ENCODE peak calls at places on chromosome 17, in five cellular contexts. W is iPS DF 6.9, M is stomach, D is osteoblast, Y is heart left ventricle. A is an unnamed sample.

GRCh38 chr17:56149266-56150036 is 3.8 kb upstream of the ANKFN1 start:
- DNase-seq in W (no peak), M (no peak), D (no peak), Y (no peak), A (no peak)

GRCh38 chr17:12983986-12984932 is 33.6 kb downstream of the ELAC2 start:
- DNase-seq in W (no peak), M (no peak), D (peak), Y (peak), A (no peak)

GRCh38 chr17:2398655-2399571 is 1.9 kb downstream of the MNT start:
- DNase-seq in W (no peak), M (peak), D (peak), Y (peak), A (peak)

GRCh38 chr17:8109669-8110455 is 8.5 kb downstream of the ALOXE3 start:
- DNase-seq in W (no peak), M (peak), D (peak), Y (peak), A (peak)

GRCh38 chr17:62675260-62675659 is 47.8 kb downstream of the MRC2 start:
- DNase-seq in W (no peak), M (no peak), D (peak), Y (no peak), A (no peak)

GRCh38 chr17:59853168-59853918 is 39.4 kb downstream of the TUBD1 start:
- DNase-seq in W (no peak), M (peak), D (no peak), Y (no peak), A (peak)

GRCh38 chr17:71203953-71204352 is 916.9 kb upstream of the SOX9 start:
- DNase-seq in W (no peak), M (no peak), D (no peak), Y (no peak), A (no peak)

GRCh38 chr17:21452377-21453143 is 76.4 kb downstream of the KCNJ12 start:
- DNase-seq in W (peak), M (peak), D (peak), Y (peak), A (peak)

GRCh38 chr17:40019140-40019991 is 4.1 kb downstream of the CSF3 start:
- DNase-seq in W (no peak), M (no peak), D (peak), Y (no peak), A (peak)

GRCh38 chr17:18064053-18064452 is 23.7 kb upstream of the DRG2 start:
- DNase-seq in W (no peak), M (no peak), D (no peak), Y (no peak), A (no peak)

GRCh38 chr17:75813081-75814020 is 28.7 kb downstream of the UNK start:
- DNase-seq in W (no peak), M (no peak), D (peak), Y (no peak), A (peak)

GRCh38 chr17:66441012-66441703 is 138.7 kb downstream of the PRKCA start:
- DNase-seq in W (no peak), M (no peak), D (no peak), Y (no peak), A (no peak)

GRCh38 chr17:58264407-58265103 is 16.2 kb downstream of the MPO start:
- DNase-seq in W (no peak), M (no peak), D (no peak), Y (no peak), A (no peak)

GRCh38 chr17:43983515-43984411 is 20.7 kb upstream of the NAGS start:
- DNase-seq in W (no peak), M (peak), D (no peak), Y (peak), A (peak)

GRCh38 chr17:75548839-75549238 is 23.3 kb downstream of the LLGL2 start:
- DNase-seq in W (no peak), M (no peak), D (no peak), Y (no peak), A (no peak)

GRCh38 chr17:43706235-43706634 is 44.5 kb upstream of the MEOX1 start:
- DNase-seq in W (no peak), M (no peak), D (no peak), Y (no peak), A (no peak)

GRCh38 chr17:82392967-82393366 is 21.4 kb downstream of the UTS2R start:
- DNase-seq in W (no peak), M (no peak), D (no peak), Y (no peak), A (no peak)

GRCh38 chr17:56912105-56912999 is 1.5 kb downstream of the TRIM25 start:
- DNase-seq in W (no peak), M (peak), D (no peak), Y (peak), A (no peak)

GRCh38 chr17:1490643-1491405 is 1.7 kb downstream of the MYO1C start:
- DNase-seq in W (no peak), M (peak), D (peak), Y (peak), A (peak)

GRCh38 chr17:81480140-81480917 is 32.3 kb downstream of the ACTG1 start:
- DNase-seq in W (no peak), M (no peak), D (peak), Y (peak), A (no peak)

GRCh38 chr17:67027031-67027628 is 17.2 kb upstream of the CACNG1 start:
- DNase-seq in W (no peak), M (no peak), D (peak), Y (peak), A (no peak)

GRCh38 chr17:69732272-69732671 is 317.8 kb downstream of the MAP2K6 start:
- DNase-seq in W (no peak), M (no peak), D (no peak), Y (no peak), A (no peak)

GRCh38 chr17:80281516-80281915 is 20.9 kb downstream of the RNF213 start:
- DNase-seq in W (no peak), M (no peak), D (no peak), Y (no peak), A (no peak)

GRCh38 chr17:36878216-36878615 is 59.1 kb upstream of the LHX1 start:
- DNase-seq in W (no peak), M (no peak), D (no peak), Y (no peak), A (no peak)

GRCh38 chr17:36881323-36881722 is 56.0 kb upstream of the LHX1 start:
- DNase-seq in W (no peak), M (no peak), D (no peak), Y (no peak), A (no peak)

GRCh38 chr17:36880506-36880905 is 56.8 kb upstream of the LHX1 start:
- DNase-seq in W (no peak), M (no peak), D (no peak), Y (no peak), A (no peak)

GRCh38 chr17:36879027-36879426 is 58.2 kb upstream of the LHX1 start:
- DNase-seq in W (no peak), M (no peak), D (no peak), Y (no peak), A (no peak)

GRCh38 chr17:36879599-36880255 is 57.5 kb upstream of the LHX1 start:
- DNase-seq in W (no peak), M (no peak), D (no peak), Y (no peak), A (no peak)
- H3K4me3 ChIP-seq in W (no peak), M (no peak), D (no peak), Y (no peak), A (no peak)

DNA sequence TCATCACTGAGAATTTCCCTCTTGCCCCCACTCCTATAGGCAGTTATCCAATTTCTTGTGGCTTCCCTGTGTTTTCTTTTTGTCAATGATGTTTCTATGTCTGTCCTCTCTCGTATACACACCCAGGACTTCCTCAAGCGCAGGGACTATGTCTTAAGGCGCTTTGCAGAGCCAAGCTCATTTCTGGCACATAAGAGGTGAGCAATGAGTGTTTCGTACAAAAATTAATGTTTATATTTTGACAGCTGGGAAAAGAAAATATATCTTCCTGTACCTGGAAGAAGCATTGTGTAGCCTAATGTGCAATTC is 966 bp downstream of the DDX42 start:
- DNase-seq in W (no peak), M (no peak), D (peak), Y (no peak), A (no peak)
- H3K4me3 ChIP-seq in W (peak), M (peak), D (peak), Y (peak), A (peak)

DNA sequence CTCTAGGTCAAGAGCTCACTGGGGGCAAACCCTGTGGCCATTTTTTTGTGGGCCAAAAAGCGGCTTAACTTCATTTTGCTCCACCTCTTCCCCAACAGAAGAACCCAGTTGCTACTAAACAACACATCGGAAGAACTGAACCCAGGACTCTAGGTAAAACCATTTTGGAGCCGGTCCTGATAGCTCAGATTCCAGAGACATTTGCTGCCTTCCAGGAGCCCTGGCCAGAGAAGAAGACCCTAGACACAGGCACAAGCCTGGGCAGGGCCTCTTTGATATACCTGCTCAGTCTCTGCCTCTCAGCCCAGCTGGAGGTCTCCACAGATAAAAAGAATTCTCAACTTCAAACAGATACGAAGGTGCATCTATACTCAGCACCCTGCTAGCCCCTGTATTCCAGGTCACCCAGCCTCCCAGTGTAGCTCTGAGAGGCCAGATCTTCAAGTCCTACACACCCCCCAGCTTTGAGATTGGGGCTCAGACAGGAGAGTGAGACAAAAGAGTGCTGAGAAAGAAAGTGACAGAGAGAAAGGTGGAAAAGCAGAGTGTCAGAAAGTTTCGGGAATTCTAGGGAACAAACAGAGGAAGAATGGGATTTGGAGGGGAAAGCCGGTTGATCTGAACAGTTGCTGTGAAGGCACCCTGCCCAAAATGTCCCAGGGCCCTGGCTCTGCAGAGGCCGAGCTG is 6.6 kb upstream of the HOXB9 start:
- DNase-seq in W (no peak), M (no peak), D (peak), Y (no peak), A (no peak)
- H3K4me3 ChIP-seq in W (no peak), M (no peak), D (no peak), Y (no peak), A (no peak)

DNA sequence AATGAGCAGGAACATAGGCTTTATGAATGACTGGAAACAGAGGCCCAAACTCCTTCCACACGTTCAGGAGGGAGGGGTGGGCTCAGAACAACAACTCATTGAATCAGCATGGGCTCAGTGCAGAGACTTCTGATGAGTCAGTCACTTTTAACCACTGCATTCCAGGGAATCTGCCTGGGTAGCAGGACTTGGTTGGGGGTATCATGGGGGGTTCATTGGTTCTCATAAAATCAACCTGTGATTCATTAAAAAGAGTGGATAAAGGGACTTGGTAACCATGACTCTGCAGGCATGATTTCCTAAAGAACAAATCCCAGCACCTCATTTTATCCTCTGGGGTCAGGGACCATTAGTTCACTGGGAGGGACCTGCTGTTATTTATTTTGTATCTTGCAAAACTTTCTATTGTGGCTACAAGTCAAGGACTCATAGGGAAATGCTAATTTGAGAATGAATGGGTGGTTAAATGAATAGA is 13.8 kb downstream of the ITGB3 start:
- DNase-seq in W (no peak), M (no peak), D (peak), Y (no peak), A (no peak)
- H3K4me3 ChIP-seq in W (no peak), M (no peak), D (no peak), Y (no peak), A (no peak)

GRCh38 chr17:48605991-48606891 is 1.5 kb upstream of the HOXB6 start:
- DNase-seq in W (no peak), M (no peak), D (no peak), Y (no peak), A (peak)
- H3K4me3 ChIP-seq in W (no peak), M (peak), D (no peak), Y (no peak), A (no peak)

GRCh38 chr17:41814195-41814594 is 1.4 kb downstream of the FKBP10 start:
- DNase-seq in W (no peak), M (no peak), D (peak), Y (no peak), A (no peak)
- H3K4me3 ChIP-seq in W (no peak), M (no peak), D (peak), Y (peak), A (no peak)

GRCh38 chr17:27348196-27348595 is 54.3 kb downstream of the WSB1 start:
- DNase-seq in W (no peak), M (no peak), D (no peak), Y (no peak), A (no peak)
- H3K4me3 ChIP-seq in W (no peak), M (no peak), D (no peak), Y (no peak), A (no peak)

GRCh38 chr17:31211352-31212012 is 85.6 kb downstream of the OMG start:
- DNase-seq in W (no peak), M (no peak), D (no peak), Y (no peak), A (no peak)

GRCh38 chr17:31216053-31216751 is 80.8 kb downstream of the OMG start:
- DNase-seq in W (no peak), M (no peak), D (peak), Y (no peak), A (peak)
- H3K4me3 ChIP-seq in W (no peak), M (no peak), D (no peak), Y (no peak), A (no peak)

DNA sequence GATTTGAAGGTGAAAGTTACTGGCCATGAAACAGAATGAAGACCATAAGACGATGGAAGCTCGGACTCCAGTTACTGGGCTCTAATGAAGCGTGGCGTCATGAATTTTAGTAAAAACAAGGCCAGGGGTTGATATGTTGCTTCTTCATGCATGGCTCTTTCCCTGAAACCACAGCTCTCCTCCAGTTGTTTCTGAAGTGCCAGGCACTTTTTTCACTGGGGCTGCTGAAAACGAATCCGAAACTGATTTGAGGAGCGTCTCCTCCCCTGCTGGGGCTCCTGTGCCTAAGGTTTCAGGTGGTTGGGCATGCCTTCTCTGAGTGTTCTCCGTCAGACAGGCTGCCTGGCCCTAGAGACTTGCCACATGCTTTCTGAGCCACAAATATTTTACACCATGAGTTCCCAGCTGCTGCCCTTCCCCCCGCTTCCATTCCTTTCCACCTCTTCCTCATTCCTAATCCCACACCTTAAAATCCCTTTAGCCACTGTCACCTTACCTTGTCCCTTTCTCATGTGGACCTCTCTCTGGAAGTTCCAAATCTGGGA is 3.7 kb upstream of the MYL4 start:
- DNase-seq in W (no peak), M (peak), D (peak), Y (peak), A (peak)
- H3K4me3 ChIP-seq in W (no peak), M (no peak), D (peak), Y (peak), A (no peak)

DNA sequence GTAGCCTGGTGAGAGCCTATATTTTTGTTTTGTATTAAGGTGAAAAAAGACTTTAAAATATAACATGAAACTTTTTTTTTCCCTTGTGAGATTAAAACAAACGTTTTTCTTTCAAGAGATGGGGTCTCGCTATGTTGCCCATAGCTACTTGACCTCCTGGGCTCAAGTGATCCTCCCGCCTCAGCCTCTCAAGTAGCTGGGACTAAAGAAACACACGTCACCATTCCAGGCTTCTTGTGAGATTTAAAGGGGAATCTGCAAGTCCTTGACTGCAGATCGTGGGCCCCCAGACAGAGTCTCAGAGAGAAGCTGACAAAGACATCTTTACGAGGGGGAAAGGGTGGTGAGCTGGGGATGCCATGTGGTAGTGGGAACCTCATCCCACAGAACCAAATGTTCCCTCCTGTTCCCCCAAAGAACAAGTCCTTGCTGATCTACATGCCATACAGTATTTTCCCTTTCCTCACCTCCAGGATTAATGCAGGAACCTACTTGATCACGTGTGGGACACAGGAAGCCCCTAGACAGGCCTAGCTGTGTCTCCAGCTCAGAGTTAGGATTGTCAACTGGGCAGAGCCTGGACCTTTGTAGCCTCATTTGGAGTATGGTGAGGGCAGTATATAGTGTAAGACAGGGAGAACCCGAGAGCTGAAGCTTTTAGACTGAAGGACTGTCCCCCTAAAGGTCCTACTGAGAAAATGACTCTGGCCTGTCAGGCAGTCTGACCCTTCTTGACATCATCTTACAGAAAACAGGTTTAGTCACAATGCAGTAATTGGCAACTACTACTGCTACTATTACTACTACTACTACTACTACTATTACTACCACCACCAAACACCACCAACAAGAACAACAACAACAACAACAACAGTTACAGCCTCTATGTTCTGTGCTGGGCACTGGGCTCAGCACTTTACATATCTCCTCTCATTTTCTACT is 4.1 kb downstream of the MAP3K14 start:
- DNase-seq in W (no peak), M (no peak), D (peak), Y (no peak), A (no peak)
- H3K4me3 ChIP-seq in W (no peak), M (peak), D (peak), Y (peak), A (no peak)